ENCODE peak calls at places on chromosomes 4 and X, in five cellular contexts. One of them, this sample, is unnamed.

GRCh38 chrX:153642655-153643430 is 4.2 kb upstream of the DUSP9 start:
- DNase-seq in GM12878: no peak
- DNase-seq in HepG2: no peak
- DNase-seq in HEK293T: no peak
- DNase-seq in H1: no peak
- DNase-seq in this sample: no peak

GRCh38 chr4:119317996-119318395 is 3.9 kb downstream of the FABP2 start:
- DNase-seq in GM12878: no peak
- DNase-seq in HepG2: no peak
- DNase-seq in HEK293T: no peak
- DNase-seq in H1: no peak
- DNase-seq in this sample: no peak

GRCh38 chrX:149040873-149041535 is 464.1 kb downstream of the IDS start:
- DNase-seq in GM12878: no peak
- DNase-seq in HepG2: no peak
- DNase-seq in HEK293T: no peak
- DNase-seq in H1: no peak
- DNase-seq in this sample: no peak

GRCh38 chr4:24912252-24913098 is at the start of gene CCDC149:
- DNase-seq in GM12878: no peak
- DNase-seq in HepG2: peak
- DNase-seq in HEK293T: no peak
- DNase-seq in H1: peak
- DNase-seq in this sample: peak

GRCh38 chr4:17447675-17448298 is 64.1 kb downstream of the QDPR start:
- DNase-seq in GM12878: peak
- DNase-seq in HepG2: peak
- DNase-seq in HEK293T: peak
- DNase-seq in H1: no peak
- DNase-seq in this sample: peak

GRCh38 chrX:39633293-39633692 is 464.5 kb downstream of the BCOR start:
- DNase-seq in GM12878: no peak
- DNase-seq in HepG2: no peak
- DNase-seq in HEK293T: no peak
- DNase-seq in H1: no peak
- DNase-seq in this sample: no peak

GRCh38 chrX:14528629-14529287 is 578 bp upstream of the GLRA2 start:
- DNase-seq in GM12878: peak
- DNase-seq in HepG2: peak
- DNase-seq in HEK293T: peak
- DNase-seq in H1: peak
- DNase-seq in this sample: peak

GRCh38 chr4:129747756-129748155 is 651.8 kb downstream of the C4orf33 start:
- DNase-seq in GM12878: no peak
- DNase-seq in HepG2: no peak
- DNase-seq in HEK293T: no peak
- DNase-seq in H1: no peak
- DNase-seq in this sample: no peak

GRCh38 chr4:16914208-16914607 is 15.8 kb upstream of the LDB2 start:
- DNase-seq in GM12878: no peak
- DNase-seq in HepG2: no peak
- DNase-seq in HEK293T: no peak
- DNase-seq in H1: no peak
- DNase-seq in this sample: no peak

GRCh38 chr4:71604785-71605184 is 179.1 kb downstream of the GC start:
- DNase-seq in GM12878: peak
- DNase-seq in HepG2: no peak
- DNase-seq in HEK293T: no peak
- DNase-seq in H1: no peak
- DNase-seq in this sample: no peak

GRCh38 chr4:159137176-159137575 is 34.3 kb downstream of the RAPGEF2 start:
- DNase-seq in GM12878: no peak
- DNase-seq in HepG2: no peak
- DNase-seq in HEK293T: no peak
- DNase-seq in H1: no peak
- DNase-seq in this sample: no peak

GRCh38 chrX:29478336-29479069 is 736.9 kb upstream of the MAGEB2 start:
- DNase-seq in GM12878: peak
- DNase-seq in HepG2: peak
- DNase-seq in HEK293T: peak
- DNase-seq in H1: peak
- DNase-seq in this sample: peak

GRCh38 chr4:65561164-65561563 is 109.1 kb downstream of the EPHA5 start:
- DNase-seq in GM12878: no peak
- DNase-seq in HepG2: no peak
- DNase-seq in HEK293T: no peak
- DNase-seq in H1: no peak
- DNase-seq in this sample: no peak
- TF ChIP-seq SUZ12 in GM12878: no peak
- TF ChIP-seq SUZ12 in HepG2: no peak
- TF ChIP-seq SUZ12 in HEK293T: no peak
- TF ChIP-seq SUZ12 in H1: no peak
- TF ChIP-seq SUZ12 in this sample: no peak

GRCh38 chr4:183407635-183408463 is 36.6 kb upstream of the CDKN2AIP start:
- DNase-seq in GM12878: no peak
- DNase-seq in HepG2: no peak
- DNase-seq in HEK293T: no peak
- DNase-seq in H1: no peak
- DNase-seq in this sample: no peak

GRCh38 chr4:183409956-183410355 is 34.5 kb upstream of the CDKN2AIP start:
- DNase-seq in GM12878: no peak
- DNase-seq in HepG2: no peak
- DNase-seq in HEK293T: no peak
- DNase-seq in H1: no peak
- DNase-seq in this sample: no peak

GRCh38 chr4:183409463-183409862 is 35.0 kb upstream of the CDKN2AIP start:
- DNase-seq in GM12878: no peak
- DNase-seq in HepG2: peak
- DNase-seq in HEK293T: no peak
- DNase-seq in H1: no peak
- DNase-seq in this sample: no peak

GRCh38 chr4:183407128-183407585 is 37.3 kb upstream of the CDKN2AIP start:
- DNase-seq in GM12878: peak
- DNase-seq in HepG2: peak
- DNase-seq in HEK293T: peak
- DNase-seq in H1: peak
- DNase-seq in this sample: peak

DNA sequence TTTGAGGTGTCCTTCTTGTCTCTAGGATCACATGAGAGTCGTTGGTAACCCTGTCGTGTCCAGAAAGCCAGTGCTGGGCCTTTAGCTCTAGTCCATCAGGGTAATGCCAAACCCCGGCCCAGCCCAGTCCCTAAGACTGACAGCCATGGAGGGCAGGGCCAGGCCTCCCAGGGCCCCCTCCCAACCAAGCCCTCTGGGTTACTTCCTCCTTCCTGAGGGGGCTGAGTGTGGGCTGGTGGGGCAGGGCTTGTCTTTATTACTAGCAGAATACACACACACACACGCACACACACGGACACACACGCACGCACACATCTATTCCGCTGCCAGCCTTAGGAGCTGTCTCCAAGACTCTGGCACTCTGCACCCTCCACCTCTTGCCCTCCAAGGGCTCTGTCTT is 35.6 kb upstream of the CDKN2AIP start:
- DNase-seq in GM12878: no peak
- DNase-seq in HepG2: no peak
- DNase-seq in HEK293T: no peak
- DNase-seq in H1: no peak
- DNase-seq in this sample: no peak
- TF ChIP-seq SUZ12 in GM12878: no peak
- TF ChIP-seq SUZ12 in HepG2: no peak
- TF ChIP-seq SUZ12 in HEK293T: no peak
- TF ChIP-seq SUZ12 in H1: no peak
- TF ChIP-seq SUZ12 in this sample: no peak

GRCh38 chr4:40665844-40666243 is 36.2 kb upstream of the RBM47 start:
- DNase-seq in GM12878: no peak
- DNase-seq in HepG2: no peak
- DNase-seq in HEK293T: no peak
- DNase-seq in H1: no peak
- DNase-seq in this sample: no peak

GRCh38 chr4:40656221-40656863 is 26.7 kb upstream of the RBM47 start:
- DNase-seq in GM12878: peak
- DNase-seq in HepG2: no peak
- DNase-seq in HEK293T: no peak
- DNase-seq in H1: no peak
- DNase-seq in this sample: no peak

GRCh38 chr4:40662962-40663604 is 33.4 kb upstream of the RBM47 start:
- DNase-seq in GM12878: peak
- DNase-seq in HepG2: peak
- DNase-seq in HEK293T: no peak
- DNase-seq in H1: no peak
- DNase-seq in this sample: no peak

GRCh38 chr4:40661803-40662202 is 32.1 kb upstream of the RBM47 start:
- DNase-seq in GM12878: no peak
- DNase-seq in HepG2: no peak
- DNase-seq in HEK293T: no peak
- DNase-seq in H1: no peak
- DNase-seq in this sample: no peak
- TF ChIP-seq SUZ12 in GM12878: no peak
- TF ChIP-seq SUZ12 in HepG2: no peak
- TF ChIP-seq SUZ12 in HEK293T: no peak
- TF ChIP-seq SUZ12 in H1: no peak
- TF ChIP-seq SUZ12 in this sample: no peak

DNA sequence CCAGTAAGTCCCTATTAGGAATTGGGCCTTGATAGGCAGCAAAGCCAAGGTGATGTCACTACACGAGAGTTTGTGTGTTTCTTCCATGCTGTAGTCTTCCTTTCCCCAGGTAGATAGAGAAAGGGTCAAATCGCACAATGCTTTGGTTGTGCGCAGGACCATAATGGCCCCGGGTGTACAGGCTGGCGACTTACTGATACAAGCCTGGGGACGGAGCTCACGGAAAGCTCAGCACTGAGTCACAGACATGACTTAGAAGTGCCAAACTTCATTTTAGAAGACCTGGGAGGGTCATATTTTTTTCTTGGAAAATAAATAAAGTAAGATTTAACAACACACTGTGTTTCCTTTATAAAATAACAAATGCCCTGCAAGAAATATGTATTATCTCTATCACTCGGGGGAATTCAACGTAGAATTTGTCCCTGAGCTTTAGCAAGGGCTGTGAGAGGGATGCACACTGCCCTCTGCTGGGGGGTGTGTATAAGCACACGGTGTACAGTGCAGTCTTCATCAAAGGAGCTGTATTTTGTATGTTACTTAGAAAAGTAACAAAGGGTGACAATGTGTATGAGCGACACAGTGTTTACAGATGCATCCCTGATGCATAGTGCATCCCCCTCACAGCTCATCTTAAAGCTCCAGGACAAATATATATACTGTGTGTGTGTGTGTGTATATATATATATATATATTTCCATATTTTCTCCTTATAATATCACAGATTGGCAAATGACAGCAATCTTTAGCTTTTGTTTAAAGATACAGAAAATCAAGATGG is 254.5 kb upstream of the VEGFC start:
- DNase-seq in GM12878: no peak
- DNase-seq in HepG2: peak
- DNase-seq in HEK293T: peak
- DNase-seq in H1: no peak
- DNase-seq in this sample: peak
- TF ChIP-seq SUZ12 in GM12878: no peak
- TF ChIP-seq SUZ12 in HepG2: no peak
- TF ChIP-seq SUZ12 in HEK293T: no peak
- TF ChIP-seq SUZ12 in H1: no peak
- TF ChIP-seq SUZ12 in this sample: no peak

GRCh38 chrX:11867610-11868345 is 109.7 kb downstream of the MSL3 start:
- DNase-seq in GM12878: no peak
- DNase-seq in HepG2: no peak
- DNase-seq in HEK293T: no peak
- DNase-seq in H1: no peak
- DNase-seq in this sample: no peak
- TF ChIP-seq SUZ12 in GM12878: no peak
- TF ChIP-seq SUZ12 in HepG2: no peak
- TF ChIP-seq SUZ12 in HEK293T: no peak
- TF ChIP-seq SUZ12 in H1: no peak
- TF ChIP-seq SUZ12 in this sample: no peak

GRCh38 chrX:106903291-106903820 is at the start of gene RIPPLY1:
- DNase-seq in GM12878: peak
- DNase-seq in HepG2: no peak
- DNase-seq in HEK293T: no peak
- DNase-seq in H1: no peak
- DNase-seq in this sample: no peak

GRCh38 chrX:106903856-106904528 is 851 bp upstream of the RIPPLY1 start:
- DNase-seq in GM12878: no peak
- DNase-seq in HepG2: no peak
- DNase-seq in HEK293T: no peak
- DNase-seq in H1: no peak
- DNase-seq in this sample: no peak

GRCh38 chrX:106906361-106906760 is 3.2 kb upstream of the RIPPLY1 start:
- DNase-seq in GM12878: no peak
- DNase-seq in HepG2: no peak
- DNase-seq in HEK293T: no peak
- DNase-seq in H1: no peak
- DNase-seq in this sample: no peak

GRCh38 chrX:106902684-106903083 is 457 bp downstream of the RIPPLY1 start:
- DNase-seq in GM12878: no peak
- DNase-seq in HepG2: peak
- DNase-seq in HEK293T: no peak
- DNase-seq in H1: no peak
- DNase-seq in this sample: no peak

GRCh38 chrX:106905064-106905708 is 2.0 kb upstream of the RIPPLY1 start:
- DNase-seq in GM12878: no peak
- DNase-seq in HepG2: no peak
- DNase-seq in HEK293T: no peak
- DNase-seq in H1: no peak
- DNase-seq in this sample: no peak
- TF ChIP-seq SUZ12 in GM12878: no peak
- TF ChIP-seq SUZ12 in HepG2: no peak
- TF ChIP-seq SUZ12 in HEK293T: no peak
- TF ChIP-seq SUZ12 in H1: no peak
- TF ChIP-seq SUZ12 in this sample: no peak

GRCh38 chr4:147801820-147802219 is 69.9 kb downstream of the ARHGAP10 start:
- DNase-seq in GM12878: no peak
- DNase-seq in HepG2: no peak
- DNase-seq in HEK293T: peak
- DNase-seq in H1: no peak
- DNase-seq in this sample: no peak

GRCh38 chr4:147793973-147794690 is 62.2 kb downstream of the ARHGAP10 start:
- DNase-seq in GM12878: no peak
- DNase-seq in HepG2: no peak
- DNase-seq in HEK293T: no peak
- DNase-seq in H1: no peak
- DNase-seq in this sample: no peak

GRCh38 chr4:147794787-147795413 is 63.0 kb downstream of the ARHGAP10 start:
- DNase-seq in GM12878: no peak
- DNase-seq in HepG2: peak
- DNase-seq in HEK293T: no peak
- DNase-seq in H1: no peak
- DNase-seq in this sample: no peak

GRCh38 chr4:147802346-147802745 is 70.5 kb downstream of the ARHGAP10 start:
- DNase-seq in GM12878: no peak
- DNase-seq in HepG2: no peak
- DNase-seq in HEK293T: no peak
- DNase-seq in H1: no peak
- DNase-seq in this sample: no peak

GRCh38 chr4:147799986-147800555 is 68.2 kb downstream of the ARHGAP10 start:
- DNase-seq in GM12878: peak
- DNase-seq in HepG2: no peak
- DNase-seq in HEK293T: no peak
- DNase-seq in H1: no peak
- DNase-seq in this sample: no peak
- TF ChIP-seq SUZ12 in GM12878: no peak
- TF ChIP-seq SUZ12 in HepG2: no peak
- TF ChIP-seq SUZ12 in HEK293T: no peak
- TF ChIP-seq SUZ12 in H1: no peak
- TF ChIP-seq SUZ12 in this sample: no peak